ENCODE peak calls at places on chromosomes 16 and 17, in six cellular contexts. J is fibroblast of lung, D is astrocyte, M is hepatocyte, R is GM23338, F is PC-3. A is an unnamed sample.

GRCh38 chr17:61167050-61167449 is 232.6 kb upstream of the TBX2 start:
- DNase-seq in J (no peak), D (no peak), M (no peak), R (no peak), F (no peak), A (no peak)

GRCh38 chr17:62689441-62690167 is 62.1 kb downstream of the MRC2 start:
- DNase-seq in J (no peak), D (no peak), M (no peak), R (no peak), F (no peak), A (no peak)

GRCh38 chr16:11076259-11077018 is 132.1 kb downstream of the CLEC16A start:
- DNase-seq in J (no peak), D (no peak), M (no peak), R (no peak), F (no peak), A (no peak)

GRCh38 chr17:74541176-74542111 is 4.5 kb downstream of the CD300C start:
- DNase-seq in J (no peak), D (no peak), M (no peak), R (no peak), F (no peak), A (no peak)

GRCh38 chr17:46212634-46213435 is 19.6 kb upstream of the KANSL1 start:
- DNase-seq in J (peak; percentile 78), D (peak; percentile 70), M (peak; percentile 92), R (peak; percentile 96), F (peak; percentile 77), A (peak; percentile 46)

GRCh38 chr17:75205037-75205792 is at the start of gene NUP85:
- DNase-seq in J (peak; percentile 89), D (peak; percentile 82), M (peak; percentile 96), R (peak; percentile 98), F (peak; percentile 96), A (peak; percentile 91)

GRCh38 chr17:953767-954166 is 25.8 kb downstream of the NXN start:
- DNase-seq in J (no peak), D (no peak), M (no peak), R (no peak), F (no peak), A (no peak)

GRCh38 chr17:61560071-61560470 is 30.9 kb downstream of the NACA2 start:
- DNase-seq in J (no peak), D (no peak), M (no peak), R (no peak), F (no peak), A (no peak)

GRCh38 chr17:51352798-51353197 is 92.5 kb downstream of the UTP18 start:
- DNase-seq in J (peak; percentile 32), D (peak; percentile 14), M (no peak), R (no peak), F (no peak), A (peak; percentile 62)

GRCh38 chr17:50266384-50267073 is 7.7 kb upstream of the TMEM92 start:
- DNase-seq in J (peak; percentile 92), D (peak; percentile 86), M (peak; percentile 76), R (no peak), F (peak; percentile 93), A (peak; percentile 56)

GRCh38 chr17:68346448-68346847 is 55.2 kb downstream of the ARSG start:
- DNase-seq in J (no peak), D (no peak), M (no peak), R (no peak), F (no peak), A (no peak)

GRCh38 chr16:5252800-5253199 is 155.2 kb upstream of the EEF2KMT start:
- DNase-seq in J (no peak), D (no peak), M (no peak), R (peak; percentile 54), F (no peak), A (no peak)

GRCh38 chr16:24152826-24153225 is 103.3 kb upstream of the CACNG3 start:
- DNase-seq in J (peak; percentile 40), D (peak; percentile 23), M (peak; percentile 7), R (no peak), F (no peak), A (no peak)

GRCh38 chr17:50954641-50955121 is 88.5 kb upstream of the TOB1 start:
- DNase-seq in J (no peak), D (no peak), M (no peak), R (no peak), F (no peak), A (no peak)

GRCh38 chr17:27855454-27855853 is 37.7 kb downstream of the LYRM9 start:
- DNase-seq in J (no peak), D (no peak), M (no peak), R (no peak), F (no peak), A (no peak)

GRCh38 chr16:89924298-89924924 is 1.3 kb downstream of the TUBB3 start:
- DNase-seq in J (peak; percentile 36), D (peak; percentile 19), M (peak; percentile 77), R (peak; percentile 94), F (no peak), A (peak; percentile 19)

GRCh38 chr17:58324409-58325288 is 3.9 kb downstream of the TSPOAP1 start:
- DNase-seq in J (peak; percentile 46), D (no peak), M (peak; percentile 83), R (peak; percentile 74), F (peak; percentile 56), A (no peak)
- H3K4me1 ChIP-seq in J (no peaks in the 10 kb centered on the region), D (peaks cover 18% of the 10 kb centered on the region), M (peaks cover 10% of the 10 kb centered on the region), R (peaks cover 29% of the 10 kb centered on the region), F (peaks cover 8% of the 10 kb centered on the region), A (peaks cover 7% of the 10 kb centered on the region)

DNA sequence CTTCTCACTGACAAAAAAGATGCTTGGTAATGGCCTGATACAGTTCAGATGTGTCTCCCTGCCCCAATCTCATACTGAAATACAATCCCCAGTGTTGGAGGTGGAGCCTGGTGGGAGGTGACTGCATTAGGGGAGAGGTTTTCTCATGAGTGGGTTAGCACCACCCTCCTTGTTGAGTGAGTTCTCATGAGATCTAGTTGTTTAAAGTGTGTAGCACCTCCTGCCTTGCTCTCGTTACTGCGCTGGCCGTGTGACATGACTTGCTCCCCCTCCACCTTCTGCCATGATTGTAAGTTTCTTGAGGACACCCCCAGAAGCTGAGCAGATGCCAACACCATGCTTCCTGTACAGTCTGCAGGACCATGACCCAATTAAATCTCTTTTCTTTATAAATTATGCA is 5.0 kb downstream of the TSR1 start:
- DNase-seq in J (no peak), D (no peak), M (no peak), R (no peak), F (no peak), A (no peak)
- TF ChIP-seq CTCF in J (no peak), D (no peak), M (no peak), R (no peak), F (no peak), A (no peak)

DNA sequence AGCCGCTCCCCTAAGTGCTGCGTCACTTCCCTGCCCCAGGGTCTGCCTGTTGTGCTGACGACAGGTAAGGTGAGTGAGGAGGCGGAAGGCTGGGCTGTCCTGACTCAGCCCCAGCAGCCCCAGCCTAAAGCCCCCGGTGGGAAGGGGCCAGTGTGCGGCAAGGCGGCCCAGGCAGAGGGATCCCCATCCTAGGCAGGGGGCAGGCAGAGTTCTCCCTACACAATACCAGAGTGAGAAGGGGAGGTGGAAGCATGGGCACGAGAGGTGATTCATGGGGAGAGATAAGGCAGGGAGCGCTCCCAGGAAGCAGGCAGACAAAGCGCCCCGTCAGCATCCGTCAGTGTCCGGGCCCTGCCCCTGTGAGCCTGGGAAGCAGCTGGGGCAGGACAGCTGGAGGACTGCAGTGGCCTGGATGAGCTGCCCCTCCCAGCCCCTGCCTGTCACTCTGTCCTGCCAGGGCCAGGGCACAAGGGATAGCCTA is 4.0 kb downstream of the FAM83G start:
- DNase-seq in J (peak; percentile 76), D (peak; percentile 65), M (peak; percentile 85), R (no peak), F (peak; percentile 34), A (peak; percentile 82)
- H2AFZ ChIP-seq in J (no peak overlapping the region), D (no peak overlapping the region), M (no peak overlapping the region), R (no peak overlapping the region), F (no peak overlapping the region), A (peak overlapping the region; percentile 72)

GRCh38 chr17:39701012-39701783 is 1.3 kb downstream of the ERBB2 start:
- DNase-seq in J (no peak), D (no peak), M (peak; percentile 70), R (peak; percentile 56), F (peak; percentile 7), A (no peak)
- H3K4me1 ChIP-seq in J (peaks cover 4% of the 10 kb centered on the region), D (peaks cover 22% of the 10 kb centered on the region), M (peaks cover 56% of the 10 kb centered on the region), R (peaks cover 73% of the 10 kb centered on the region), F (peaks cover 52% of the 10 kb centered on the region), A (peaks cover 32% of the 10 kb centered on the region)

GRCh38 chr17:64534187-64534586 is 27.4 kb downstream of the CEP95 start:
- DNase-seq in J (no peak), D (no peak), M (no peak), R (no peak), F (peak; percentile 45), A (no peak)
- TF ChIP-seq CTCF in J (no peak), D (no peak), M (peak; percentile 6), R (no peak), F (peak; percentile 54), A (peak; percentile 38)

GRCh38 chr16:65201446-65202010 is 79.7 kb upstream of the CDH11 start:
- DNase-seq in J (no peak), D (no peak), M (no peak), R (no peak), F (no peak), A (no peak)

GRCh38 chr16:65196696-65197095 is 74.8 kb upstream of the CDH11 start:
- DNase-seq in J (no peak), D (no peak), M (no peak), R (no peak), F (no peak), A (no peak)

GRCh38 chr16:65200374-65200773 is 78.5 kb upstream of the CDH11 start:
- DNase-seq in J (no peak), D (no peak), M (no peak), R (no peak), F (no peak), A (no peak)

GRCh38 chr16:65200857-65201256 is 79.0 kb upstream of the CDH11 start:
- DNase-seq in J (peak; percentile 6), D (no peak), M (no peak), R (no peak), F (no peak), A (no peak)

GRCh38 chr16:65195998-65196397 is 74.1 kb upstream of the CDH11 start:
- DNase-seq in J (peak; percentile 16), D (no peak), M (peak; percentile 15), R (no peak), F (peak; percentile 47), A (no peak)
- H2AFZ ChIP-seq in J (no peak overlapping the region), D (no peak overlapping the region), M (no peak overlapping the region), R (no peak overlapping the region), F (no peak overlapping the region), A (no peak overlapping the region)